ENCODE peak calls at places on chromosome 9, in six cellular contexts. K is stimulated activated CD8-positive, alpha-beta memory T cell treated with anti-CD3 and anti-CD28 coated beads, Interleukin-4, amount 100 ng/mL, for 24 hours; H is NCI-H1417; M is choroid plexus epithelial cell; B is IMR-90; T is GM19239. A is an unnamed sample.

GRCh38 chr9:86734762-86735161 is 212.5 kb downstream of the GAS1 start:
- DNase-seq in K (no peak), H (no peak), M (peak), B (peak), T (no peak), A (peak)

GRCh38 chr9:69364510-69365150 is 39.6 kb downstream of the ENTREP1 start:
- DNase-seq in K (no peak), H (no peak), M (no peak), B (no peak), T (no peak), A (no peak)

GRCh38 chr9:76311576-76311975 is 82.7 kb downstream of the RFK start:
- DNase-seq in K (no peak), H (no peak), M (no peak), B (no peak), T (no peak), A (no peak)

GRCh38 chr9:29691758-29692407 is 2118.6 kb upstream of the C9orf72 start:
- DNase-seq in K (no peak), H (peak), M (peak), B (no peak), T (no peak), A (peak)

GRCh38 chr9:108296056-108296455 is 559.7 kb downstream of the ACTL7B start:
- DNase-seq in K (no peak), H (no peak), M (peak), B (peak), T (no peak), A (no peak)

GRCh38 chr9:127724012-127724411 is 8.1 kb downstream of the TTC16 start:
- DNase-seq in K (no peak), H (peak), M (no peak), B (no peak), T (no peak), A (no peak)

GRCh38 chr9:134966697-134967546 is 49.2 kb upstream of the FCN1 start:
- DNase-seq in K (no peak), H (no peak), M (no peak), B (no peak), T (no peak), A (no peak)

GRCh38 chr9:78242041-78242440 is 6.2 kb downstream of the CEP78 start:
- DNase-seq in K (no peak), H (no peak), M (no peak), B (peak), T (no peak), A (no peak)

GRCh38 chr9:6959275-6960000 is 201.7 kb downstream of the KDM4C start:
- DNase-seq in K (no peak), H (peak), M (no peak), B (no peak), T (no peak), A (no peak)

GRCh38 chr9:78574354-78575036 is 277.6 kb downstream of the PSAT1 start:
- DNase-seq in K (no peak), H (peak), M (no peak), B (no peak), T (no peak), A (peak)

GRCh38 chr9:137435980-137436760 is 5.0 kb downstream of the ENTPD8 start:
- DNase-seq in K (no peak), H (no peak), M (peak), B (peak), T (no peak), A (peak)

GRCh38 chr9:3237121-3237520 is 288.7 kb downstream of the RFX3 start:
- DNase-seq in K (no peak), H (no peak), M (no peak), B (no peak), T (no peak), A (peak)

GRCh38 chr9:127523312-127523851 is 72.1 kb downstream of the LRSAM1 start:
- DNase-seq in K (no peak), H (peak), M (peak), B (peak), T (no peak), A (peak)

GRCh38 chr9:136326061-136326776 is 1.1 kb upstream of the GPSM1 start:
- DNase-seq in K (no peak), H (peak), M (peak), B (peak), T (no peak), A (peak)

GRCh38 chr9:124017929-124018730 is 6.6 kb downstream of the LHX2 start:
- DNase-seq in K (no peak), H (peak), M (no peak), B (no peak), T (no peak), A (no peak)

GRCh38 chr9:6417186-6417585 is 4.2 kb downstream of the UHRF2 start:
- DNase-seq in K (no peak), H (no peak), M (no peak), B (peak), T (no peak), A (peak)

GRCh38 chr9:18256574-18256973 is 217.4 kb upstream of the ADAMTSL1 start:
- DNase-seq in K (no peak), H (peak), M (peak), B (peak), T (no peak), A (peak)

GRCh38 chr9:76161546-76161945 is 232.7 kb downstream of the RFK start:
- DNase-seq in K (no peak), H (no peak), M (peak), B (peak), T (no peak), A (peak)

GRCh38 chr9:101486693-101487442 is 46.8 kb upstream of the RNF20 start:
- DNase-seq in K (no peak), H (peak), M (peak), B (peak), T (no peak), A (peak)

GRCh38 chr9:69937358-69937757 is 106.3 kb upstream of the MAMDC2 start:
- DNase-seq in K (no peak), H (no peak), M (no peak), B (peak), T (no peak), A (no peak)

GRCh38 chr9:133359420-133360175 is 3.2 kb downstream of the SURF2 start:
- DNase-seq in K (no peak), H (peak), M (no peak), B (no peak), T (no peak), A (no peak)

GRCh38 chr9:97849980-97850379 is 3.0 kb upstream of the FOXE1 start:
- DNase-seq in K (no peak), H (no peak), M (no peak), B (no peak), T (no peak), A (no peak)

GRCh38 chr9:93960221-93960970 is 5.2 kb upstream of the BARX1 start:
- DNase-seq in K (no peak), H (no peak), M (no peak), B (no peak), T (no peak), A (no peak)

GRCh38 chr9:115395511-115396021 is 277.6 kb upstream of the TNC start:
- DNase-seq in K (no peak), H (peak), M (peak), B (peak), T (no peak), A (no peak)

GRCh38 chr9:84711936-84712335 is 42.4 kb downstream of the NTRK2 start:
- DNase-seq in K (no peak), H (peak), M (peak), B (no peak), T (no peak), A (peak)